ENCODE peak calls at places on chromosomes 1 and 21, in eight cellular contexts. One of them, this sample, is unnamed.

GRCh38 chr1:232301246-232301645 is 328.7 kb downstream of the SIPA1L2 start:
- DNase-seq in stimulated activated CD8-positive, alpha-beta memory T cell treated with anti-CD3 and anti-CD28 coated beads, Interleukin-15, amount 100 ng/mL, for 48 hours: no peak
- DNase-seq in Daoy: no peak
- DNase-seq in CD4-positive, CD25-positive, alpha-beta regulatory T cell: no peak
- DNase-seq in AG08395: no peak
- DNase-seq in nephron progenitor cell: no peak
- DNase-seq in fibroblast of lung: no peak
- DNase-seq in NCI-H345: no peak
- DNase-seq in this sample: no peak

GRCh38 chr1:173190101-173190895 is 16.8 kb downstream of the TNFSF4 start:
- DNase-seq in NCI-H345: peak; percentile 69
- DNase-seq in AG08395: peak; percentile 56
- DNase-seq in CD4-positive, CD25-positive, alpha-beta regulatory T cell: no peak
- DNase-seq in Daoy: peak; percentile 81
- DNase-seq in fibroblast of lung: peak; percentile 90
- DNase-seq in stimulated activated CD8-positive, alpha-beta memory T cell treated with anti-CD3 and anti-CD28 coated beads, Interleukin-15, amount 100 ng/mL, for 48 hours: no peak
- DNase-seq in nephron progenitor cell: no peak
- DNase-seq in this sample: peak; percentile 90

GRCh38 chr21:18370292-18370691 is 33.3 kb downstream of the TMPRSS15 start:
- DNase-seq in stimulated activated CD8-positive, alpha-beta memory T cell treated with anti-CD3 and anti-CD28 coated beads, Interleukin-15, amount 100 ng/mL, for 48 hours: no peak
- DNase-seq in Daoy: no peak
- DNase-seq in AG08395: no peak
- DNase-seq in fibroblast of lung: no peak
- DNase-seq in NCI-H345: no peak
- DNase-seq in CD4-positive, CD25-positive, alpha-beta regulatory T cell: no peak
- DNase-seq in nephron progenitor cell: no peak
- DNase-seq in this sample: no peak

GRCh38 chr1:37394574-37395464 is 79.6 kb upstream of the ZC3H12A start:
- DNase-seq in fibroblast of lung: no peak
- DNase-seq in CD4-positive, CD25-positive, alpha-beta regulatory T cell: no peak
- DNase-seq in nephron progenitor cell: peak; percentile 20
- DNase-seq in Daoy: peak; percentile 28
- DNase-seq in stimulated activated CD8-positive, alpha-beta memory T cell treated with anti-CD3 and anti-CD28 coated beads, Interleukin-15, amount 100 ng/mL, for 48 hours: no peak
- DNase-seq in AG08395: no peak
- DNase-seq in NCI-H345: no peak
- DNase-seq in this sample: no peak

GRCh38 chr1:100671604-100672003 is 47.9 kb upstream of the VCAM1 start:
- DNase-seq in Daoy: no peak
- DNase-seq in stimulated activated CD8-positive, alpha-beta memory T cell treated with anti-CD3 and anti-CD28 coated beads, Interleukin-15, amount 100 ng/mL, for 48 hours: no peak
- DNase-seq in AG08395: peak; percentile 25
- DNase-seq in CD4-positive, CD25-positive, alpha-beta regulatory T cell: no peak
- DNase-seq in nephron progenitor cell: no peak
- DNase-seq in fibroblast of lung: no peak
- DNase-seq in NCI-H345: no peak
- DNase-seq in this sample: peak; percentile 16

GRCh38 chr1:200037904-200038644 is 10.6 kb downstream of the NR5A2 start:
- DNase-seq in stimulated activated CD8-positive, alpha-beta memory T cell treated with anti-CD3 and anti-CD28 coated beads, Interleukin-15, amount 100 ng/mL, for 48 hours: no peak
- DNase-seq in NCI-H345: no peak
- DNase-seq in AG08395: no peak
- DNase-seq in fibroblast of lung: no peak
- DNase-seq in nephron progenitor cell: no peak
- DNase-seq in CD4-positive, CD25-positive, alpha-beta regulatory T cell: no peak
- DNase-seq in Daoy: no peak
- DNase-seq in this sample: no peak

GRCh38 chr1:22056043-22056442 is 3.5 kb downstream of the CDC42 start:
- DNase-seq in NCI-H345: no peak
- DNase-seq in nephron progenitor cell: no peak
- DNase-seq in CD4-positive, CD25-positive, alpha-beta regulatory T cell: no peak
- DNase-seq in Daoy: no peak
- DNase-seq in stimulated activated CD8-positive, alpha-beta memory T cell treated with anti-CD3 and anti-CD28 coated beads, Interleukin-15, amount 100 ng/mL, for 48 hours: no peak
- DNase-seq in fibroblast of lung: no peak
- DNase-seq in AG08395: no peak
- DNase-seq in this sample: peak; percentile 24

GRCh38 chr1:44724408-44725308 is 6.3 kb downstream of the RNU5D-1 start:
- DNase-seq in CD4-positive, CD25-positive, alpha-beta regulatory T cell: no peak
- DNase-seq in Daoy: no peak
- DNase-seq in stimulated activated CD8-positive, alpha-beta memory T cell treated with anti-CD3 and anti-CD28 coated beads, Interleukin-15, amount 100 ng/mL, for 48 hours: no peak
- DNase-seq in nephron progenitor cell: no peak
- DNase-seq in fibroblast of lung: no peak
- DNase-seq in AG08395: no peak
- DNase-seq in NCI-H345: no peak
- DNase-seq in this sample: no peak

GRCh38 chr1:20194770-20195463 is 8.6 kb upstream of the PLA2G2C start:
- DNase-seq in Daoy: peak; percentile 71
- DNase-seq in stimulated activated CD8-positive, alpha-beta memory T cell treated with anti-CD3 and anti-CD28 coated beads, Interleukin-15, amount 100 ng/mL, for 48 hours: peak; percentile 48
- DNase-seq in fibroblast of lung: peak; percentile 24
- DNase-seq in AG08395: peak; percentile 75
- DNase-seq in nephron progenitor cell: peak; percentile 68
- DNase-seq in NCI-H345: peak; percentile 37
- DNase-seq in CD4-positive, CD25-positive, alpha-beta regulatory T cell: peak; percentile 40
- DNase-seq in this sample: peak; percentile 24

GRCh38 chr1:114002492-114003290 is 23.4 kb downstream of the OLFML3 start:
- DNase-seq in AG08395: peak; percentile 82
- DNase-seq in NCI-H345: no peak
- DNase-seq in fibroblast of lung: no peak
- DNase-seq in stimulated activated CD8-positive, alpha-beta memory T cell treated with anti-CD3 and anti-CD28 coated beads, Interleukin-15, amount 100 ng/mL, for 48 hours: no peak
- DNase-seq in CD4-positive, CD25-positive, alpha-beta regulatory T cell: no peak
- DNase-seq in Daoy: no peak
- DNase-seq in nephron progenitor cell: no peak
- DNase-seq in this sample: peak; percentile 74

GRCh38 chr1:99645699-99646531 is at the start of gene PALMD:
- DNase-seq in Daoy: peak; percentile 61
- DNase-seq in stimulated activated CD8-positive, alpha-beta memory T cell treated with anti-CD3 and anti-CD28 coated beads, Interleukin-15, amount 100 ng/mL, for 48 hours: no peak
- DNase-seq in AG08395: peak; percentile 21
- DNase-seq in CD4-positive, CD25-positive, alpha-beta regulatory T cell: no peak
- DNase-seq in nephron progenitor cell: peak; percentile 34
- DNase-seq in NCI-H345: peak; percentile 29
- DNase-seq in fibroblast of lung: peak; percentile 27
- DNase-seq in this sample: no peak

GRCh38 chr1:108708726-108709660 is 3.7 kb upstream of the FNDC7 start:
- DNase-seq in fibroblast of lung: no peak
- DNase-seq in NCI-H345: no peak
- DNase-seq in AG08395: no peak
- DNase-seq in nephron progenitor cell: no peak
- DNase-seq in CD4-positive, CD25-positive, alpha-beta regulatory T cell: peak; percentile 23
- DNase-seq in stimulated activated CD8-positive, alpha-beta memory T cell treated with anti-CD3 and anti-CD28 coated beads, Interleukin-15, amount 100 ng/mL, for 48 hours: peak; percentile 32
- DNase-seq in Daoy: peak; percentile 39
- DNase-seq in this sample: no peak

GRCh38 chr1:112704511-112704907 is 2.4 kb downstream of the RHOC start:
- DNase-seq in Daoy: no peak
- DNase-seq in AG08395: no peak
- DNase-seq in CD4-positive, CD25-positive, alpha-beta regulatory T cell: no peak
- DNase-seq in nephron progenitor cell: no peak
- DNase-seq in stimulated activated CD8-positive, alpha-beta memory T cell treated with anti-CD3 and anti-CD28 coated beads, Interleukin-15, amount 100 ng/mL, for 48 hours: no peak
- DNase-seq in fibroblast of lung: no peak
- DNase-seq in NCI-H345: no peak
- DNase-seq in this sample: no peak

GRCh38 chr1:221718391-221719277 is 23.3 kb downstream of the DUSP10 start:
- DNase-seq in NCI-H345: no peak
- DNase-seq in nephron progenitor cell: no peak
- DNase-seq in Daoy: peak; percentile 54
- DNase-seq in CD4-positive, CD25-positive, alpha-beta regulatory T cell: no peak
- DNase-seq in stimulated activated CD8-positive, alpha-beta memory T cell treated with anti-CD3 and anti-CD28 coated beads, Interleukin-15, amount 100 ng/mL, for 48 hours: no peak
- DNase-seq in fibroblast of lung: peak; percentile 95
- DNase-seq in AG08395: peak; percentile 77
- DNase-seq in this sample: peak; percentile 87

GRCh38 chr1:83064589-83065242 is 934.2 kb downstream of the TTLL7 start:
- DNase-seq in fibroblast of lung: peak; percentile 2
- DNase-seq in CD4-positive, CD25-positive, alpha-beta regulatory T cell: no peak
- DNase-seq in stimulated activated CD8-positive, alpha-beta memory T cell treated with anti-CD3 and anti-CD28 coated beads, Interleukin-15, amount 100 ng/mL, for 48 hours: no peak
- DNase-seq in Daoy: no peak
- DNase-seq in nephron progenitor cell: no peak
- DNase-seq in NCI-H345: no peak
- DNase-seq in AG08395: no peak
- DNase-seq in this sample: no peak

GRCh38 chr1:38667626-38668025 is 191.9 kb downstream of the RRAGC start:
- DNase-seq in nephron progenitor cell: no peak
- DNase-seq in NCI-H345: no peak
- DNase-seq in stimulated activated CD8-positive, alpha-beta memory T cell treated with anti-CD3 and anti-CD28 coated beads, Interleukin-15, amount 100 ng/mL, for 48 hours: no peak
- DNase-seq in CD4-positive, CD25-positive, alpha-beta regulatory T cell: no peak
- DNase-seq in AG08395: no peak
- DNase-seq in fibroblast of lung: no peak
- DNase-seq in Daoy: no peak
- DNase-seq in this sample: no peak

GRCh38 chr1:92909321-92909720 is 51.9 kb downstream of the DIPK1A start:
- DNase-seq in fibroblast of lung: peak; percentile 94
- DNase-seq in NCI-H345: no peak
- DNase-seq in AG08395: peak; percentile 95
- DNase-seq in CD4-positive, CD25-positive, alpha-beta regulatory T cell: no peak
- DNase-seq in stimulated activated CD8-positive, alpha-beta memory T cell treated with anti-CD3 and anti-CD28 coated beads, Interleukin-15, amount 100 ng/mL, for 48 hours: no peak
- DNase-seq in Daoy: peak; percentile 92
- DNase-seq in nephron progenitor cell: no peak
- DNase-seq in this sample: peak; percentile 96

GRCh38 chr1:20385630-20386029 is 95.0 kb downstream of the VWA5B1 start:
- DNase-seq in nephron progenitor cell: no peak
- DNase-seq in NCI-H345: no peak
- DNase-seq in stimulated activated CD8-positive, alpha-beta memory T cell treated with anti-CD3 and anti-CD28 coated beads, Interleukin-15, amount 100 ng/mL, for 48 hours: no peak
- DNase-seq in AG08395: no peak
- DNase-seq in CD4-positive, CD25-positive, alpha-beta regulatory T cell: no peak
- DNase-seq in Daoy: no peak
- DNase-seq in fibroblast of lung: no peak
- DNase-seq in this sample: no peak

GRCh38 chr1:48470506-48470905 is 1.5 kb downstream of the SPATA6 start:
- DNase-seq in CD4-positive, CD25-positive, alpha-beta regulatory T cell: no peak
- DNase-seq in Daoy: peak; percentile 63
- DNase-seq in stimulated activated CD8-positive, alpha-beta memory T cell treated with anti-CD3 and anti-CD28 coated beads, Interleukin-15, amount 100 ng/mL, for 48 hours: no peak
- DNase-seq in NCI-H345: peak; percentile 23
- DNase-seq in AG08395: peak; percentile 12
- DNase-seq in nephron progenitor cell: peak; percentile 20
- DNase-seq in fibroblast of lung: peak; percentile 37
- DNase-seq in this sample: peak; percentile 57

This sample was measured in foreskin fibroblast.